ENCODE peak calls at places on chromosomes 13 and 19, in five cellular contexts. B is IMR-90, Z is choroid plexus epithelial cell, S is adrenal gland, C is HCT116. R is an unnamed sample.

GRCh38 chr19:46723023-46723461 is 6.1 kb upstream of the PRKD2 start:
- DNase-seq in B (no peak), Z (no peak), S (no peak), C (no peak), R (no peak)

GRCh38 chr13:95191821-95192220 is 109.4 kb downstream of the ABCC4 start:
- DNase-seq in B (peak), Z (peak), S (peak), C (peak), R (peak)

GRCh38 chr13:27556109-27556508 is 64.2 kb downstream of the LNX2 start:
- DNase-seq in B (peak), Z (peak), S (no peak), C (no peak), R (peak)

GRCh38 chr19:35833972-35834371 is 18.3 kb downstream of the NPHS1 start:
- DNase-seq in B (no peak), Z (no peak), S (no peak), C (no peak), R (no peak)

GRCh38 chr13:110560606-110561334 is 752 bp downstream of the RAB20 start:
- DNase-seq in B (no peak), Z (no peak), S (peak), C (no peak), R (no peak)

GRCh38 chr19:42038675-42039074 is 31.3 kb downstream of the GRIK5 start:
- DNase-seq in B (no peak), Z (no peak), S (peak), C (no peak), R (no peak)

GRCh38 chr13:80074143-80074752 is 266.7 kb downstream of the SPRY2 start:
- DNase-seq in B (no peak), Z (no peak), S (no peak), C (no peak), R (no peak)

GRCh38 chr13:96898855-96899254 is 95.4 kb downstream of the OXGR1 start:
- DNase-seq in B (no peak), Z (no peak), S (no peak), C (no peak), R (no peak)

GRCh38 chr13:113941571-113942191 is 32.2 kb downstream of the C13orf46 start:
- DNase-seq in B (no peak), Z (peak), S (peak), C (no peak), R (peak)

GRCh38 chr13:44191103-44191502 is 182.5 kb upstream of the SERP2 start:
- DNase-seq in B (no peak), Z (no peak), S (no peak), C (no peak), R (no peak)

GRCh38 chr19:11142528-11143171 is 12.9 kb downstream of the SPC24 start:
- DNase-seq in B (peak), Z (peak), S (peak), C (peak), R (peak)

GRCh38 chr13:21420706-21421105 is 38.4 kb downstream of the ZDHHC20 start:
- DNase-seq in B (peak), Z (peak), S (no peak), C (no peak), R (peak)

GRCh38 chr13:28636078-28636477 is 22.9 kb upstream of the POMP start:
- DNase-seq in B (peak), Z (peak), S (no peak), C (no peak), R (peak)

GRCh38 chr19:14347999-14348889 is 33.0 kb upstream of the ADGRE5 start:
- DNase-seq in B (no peak), Z (peak), S (peak), C (no peak), R (peak)

GRCh38 chr19:32316034-32316433 is 29.4 kb upstream of the ZNF507 start:
- DNase-seq in B (no peak), Z (peak), S (no peak), C (no peak), R (no peak)

GRCh38 chr19:13090511-13091231 is 12.0 kb downstream of the LYL1 start:
- DNase-seq in B (no peak), Z (no peak), S (no peak), C (no peak), R (no peak)

GRCh38 chr13:30454991-30455390 is 10.7 kb downstream of the HMGB1 start:
- DNase-seq in B (no peak), Z (no peak), S (no peak), C (no peak), R (no peak)

GRCh38 chr13:30456290-30456689 is 9.4 kb downstream of the HMGB1 start:
- DNase-seq in B (no peak), Z (no peak), S (no peak), C (no peak), R (no peak)

GRCh38 chr13:30450066-30450465 is 15.7 kb downstream of the HMGB1 start:
- DNase-seq in B (no peak), Z (no peak), S (no peak), C (no peak), R (no peak)

GRCh38 chr13:30457306-30457891 is 8.3 kb downstream of the HMGB1 start:
- DNase-seq in B (no peak), Z (no peak), S (no peak), C (no peak), R (no peak)

DNA sequence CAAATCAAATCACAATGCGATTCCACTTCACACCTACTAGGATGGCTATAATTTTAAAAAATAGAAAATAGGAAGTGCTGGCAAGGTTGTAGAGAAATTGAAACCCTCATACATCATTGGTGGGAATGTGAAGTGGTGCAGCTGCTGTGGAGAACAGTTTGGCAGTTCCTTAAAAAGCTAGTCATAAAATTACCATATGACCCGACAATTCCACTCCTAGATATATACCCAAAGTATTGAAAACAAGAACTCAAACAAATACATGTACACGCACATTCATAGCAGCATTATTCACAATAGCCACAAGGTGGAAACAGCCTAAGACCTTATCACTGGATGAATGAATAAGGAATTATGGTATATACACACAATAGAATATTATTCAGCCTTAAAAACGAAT is 12.0 kb downstream of the HMGB1 start:
- DNase-seq in B (peak), Z (peak), S (no peak), C (no peak), R (no peak)
- TF ChIP-seq CTCF in B (peak), Z (peak), S (no peak), C (peak), R (peak)

GRCh38 chr13:51803018-51803417 is 945 bp downstream of the DHRS12 start:
- DNase-seq in B (no peak), Z (no peak), S (peak), C (no peak), R (no peak)
- H3K4me3 ChIP-seq in B (peak), Z (peak), S (no peak), C (peak), R (peak)

GRCh38 chr19:8145969-8146368 is 3.4 kb downstream of the FBN3 start:
- DNase-seq in B (no peak), Z (no peak), S (no peak), C (no peak), R (no peak)
- TF ChIP-seq CTCF in B (no peak), Z (no peak), S (no peak), C (no peak), R (no peak)

GRCh38 chr19:39819786-39820185 is 14.2 kb downstream of the DYRK1B start:
- DNase-seq in B (no peak), Z (no peak), S (no peak), C (no peak), R (no peak)

GRCh38 chr19:39820696-39821095 is 13.3 kb downstream of the DYRK1B start:
- DNase-seq in B (no peak), Z (no peak), S (no peak), C (no peak), R (no peak)

GRCh38 chr19:39817888-39818561 is 15.9 kb downstream of the DYRK1B start:
- DNase-seq in B (no peak), Z (no peak), S (no peak), C (no peak), R (no peak)

GRCh38 chr19:39816287-39817048 is 17.5 kb downstream of the DYRK1B start:
- DNase-seq in B (no peak), Z (no peak), S (no peak), C (no peak), R (no peak)

DNA sequence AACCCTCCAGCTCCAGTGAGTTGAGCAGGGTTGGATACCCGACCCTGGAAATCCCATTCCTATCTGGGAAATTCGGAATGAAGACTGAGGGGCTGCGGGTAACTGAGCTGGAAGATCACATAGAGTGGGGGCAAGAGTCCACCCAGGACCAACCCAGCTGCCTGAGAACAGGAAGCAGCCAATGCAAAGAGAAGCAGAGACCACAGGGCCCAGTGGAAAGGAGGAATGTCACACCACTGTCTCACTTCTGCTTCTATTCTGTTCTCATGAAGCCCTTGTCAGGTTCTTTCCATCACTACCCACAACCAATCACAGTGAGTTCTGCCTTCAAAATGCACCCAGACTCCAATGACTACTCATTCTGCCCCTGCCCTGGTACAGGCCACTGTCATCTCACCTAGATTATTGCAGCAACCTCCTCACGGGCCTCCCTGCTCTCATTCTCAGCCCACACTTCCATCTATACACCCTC is 15.3 kb downstream of the DYRK1B start:
- DNase-seq in B (no peak), Z (no peak), S (no peak), C (no peak), R (no peak)
- H3K4me3 ChIP-seq in B (no peak), Z (no peak), S (no peak), C (no peak), R (no peak)

GRCh38 chr19:37594064-37594981 is at the start of the genes ZNF540 and ZNF571:
- DNase-seq in B (peak), Z (peak), S (peak), C (no peak), R (peak)

GRCh38 chr19:37594982-37595382 is 306 bp downstream of the ZNF540 start:
- DNase-seq in B (peak), Z (peak), S (peak), C (no peak), R (no peak)
- TF ChIP-seq CTCF in B (no peak), Z (no peak), S (no peak), C (no peak), R (no peak)

GRCh38 chr19:48963371-48964204 is 1.5 kb upstream of the FTL start:
- DNase-seq in B (peak), Z (peak), S (peak), C (no peak), R (peak)
- H3K4me3 ChIP-seq in B (peak), Z (peak), S (no peak), C (peak), R (no peak)

GRCh38 chr19:29019403-29019802 is 193.5 kb downstream of the UQCRFS1 start:
- DNase-seq in B (no peak), Z (no peak), S (no peak), C (no peak), R (no peak)
- TF ChIP-seq CTCF in B (no peak), Z (no peak), S (no peak), C (no peak), R (no peak)

DNA sequence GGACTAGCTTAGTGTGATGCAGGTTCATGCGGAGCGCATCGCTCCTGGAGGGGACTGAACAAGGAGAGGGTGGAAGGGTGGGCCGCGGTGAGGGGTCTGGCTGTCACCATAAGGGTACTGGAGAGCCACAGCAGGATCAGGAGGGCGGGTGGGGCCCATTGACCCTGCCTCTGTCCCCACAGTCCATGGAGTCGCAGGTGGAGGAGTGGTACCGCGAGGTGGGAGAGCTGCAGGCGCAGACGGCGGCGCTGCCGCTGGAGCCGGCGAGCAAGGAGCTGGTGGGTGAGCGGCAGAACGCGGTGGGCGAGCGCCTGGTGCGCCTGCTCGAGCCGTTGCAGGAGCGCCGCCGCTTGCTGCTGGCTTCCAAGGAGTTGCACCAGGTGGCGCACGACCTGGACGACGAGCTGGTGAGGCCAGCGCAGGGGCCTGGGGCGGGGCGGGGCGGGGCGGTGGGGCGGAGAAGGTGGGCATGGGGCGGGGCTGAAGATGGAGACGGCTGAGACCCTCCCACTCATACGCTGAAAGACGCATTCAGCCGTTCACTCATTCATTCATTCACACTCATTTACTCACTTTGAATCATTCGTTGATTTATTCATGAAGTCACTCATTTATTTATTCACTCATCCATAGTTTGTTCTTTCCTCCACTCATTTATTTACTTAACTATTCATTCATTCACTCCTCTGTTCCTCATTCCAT is 27.5 kb upstream of the SHKBP1 start:
- DNase-seq in B (peak), Z (peak), S (peak), C (peak), R (peak)
- H3K4me3 ChIP-seq in B (no peak), Z (no peak), S (no peak), C (peak), R (no peak)

DNA sequence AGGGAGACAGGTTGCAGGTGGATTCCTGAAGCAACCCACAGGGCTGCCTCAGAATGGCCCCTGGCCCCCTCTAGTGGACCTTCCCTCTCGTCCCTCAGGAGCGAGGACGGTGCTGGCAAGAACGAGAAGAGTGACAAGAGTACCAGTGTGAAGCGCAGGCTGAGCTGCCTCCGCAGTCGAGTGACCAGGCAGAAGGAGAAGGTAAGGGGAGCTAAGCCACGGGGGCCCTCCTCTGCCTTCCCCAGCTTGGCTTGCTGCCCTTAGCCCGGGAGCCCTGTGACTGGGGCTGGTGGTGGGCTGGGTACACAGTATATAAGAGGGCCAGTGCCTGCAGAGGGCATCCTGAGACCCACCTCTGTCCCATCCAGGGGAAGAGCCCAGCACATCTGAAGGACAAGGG is 34.0 kb downstream of the ARHGEF18 start:
- DNase-seq in B (no peak), Z (no peak), S (no peak), C (no peak), R (no peak)
- TF ChIP-seq CTCF in B (no peak), Z (no peak), S (no peak), C (no peak), R (no peak)

R was measured in astrocyte of the spinal cord.